ENCODE peak calls at places on chromosome 12, in ten cellular contexts. X, J, R, S, D, N, Y, T, G and I are unnamed samples.

GRCh38 chr12:19800884-19801283 is 361.6 kb downstream of the AEBP2 start:
- DNase-seq in J (no peak), T (no peak), N (no peak), Y (no peak), R (no peak), S (no peak), G (peak; percentile 31), D (peak; percentile 89), X (no peak), I (no peak)

GRCh38 chr12:9933966-9934365 is 1.8 kb upstream of the CLEC2A start:
- DNase-seq in D (no peak), S (no peak), N (no peak), X (peak; percentile 2), Y (no peak), R (no peak), G (no peak), T (no peak), J (no peak), I (no peak)

GRCh38 chr12:7373226-7373625 is 69.4 kb downstream of the ACSM4 start:
- DNase-seq in T (no peak), Y (no peak), S (no peak), N (no peak), G (no peak), R (no peak), D (no peak), X (no peak), J (no peak), I (no peak)

GRCh38 chr12:66232258-66232657 is 43.2 kb downstream of the IRAK3 start:
- DNase-seq in N (no peak), S (peak; percentile 79), X (no peak), Y (no peak), R (no peak), G (no peak), J (no peak), D (no peak), T (no peak), I (no peak)

GRCh38 chr12:64404470-64405446 is 566 bp downstream of the XPOT start:
- DNase-seq in J (peak; percentile 58), S (peak; percentile 82), N (peak; percentile 86), R (no peak), G (peak; percentile 80), X (peak; percentile 91), Y (peak; percentile 34), T (no peak), D (peak; percentile 84), I (peak; percentile 83)

GRCh38 chr12:81588609-81589008 is 170.5 kb downstream of the PPFIA2 start:
- DNase-seq in J (no peak), S (no peak), X (no peak), N (no peak), T (no peak), Y (no peak), D (no peak), G (no peak), R (no peak), I (no peak)

GRCh38 chr12:66661357-66661756 is 17.5 kb downstream of the GRIP1 start:
- DNase-seq in D (no peak), Y (no peak), J (no peak), N (no peak), X (no peak), T (no peak), R (no peak), G (no peak), S (no peak), I (no peak)

GRCh38 chr12:14845350-14845750 is 2.0 kb upstream of the ART4 start:
- DNase-seq in X (peak; percentile 73), R (no peak), Y (no peak), N (peak; percentile 79), G (peak; percentile 65), J (no peak), S (peak; percentile 75), T (peak; percentile 37), D (peak; percentile 41), I (peak; percentile 48)

DNA sequence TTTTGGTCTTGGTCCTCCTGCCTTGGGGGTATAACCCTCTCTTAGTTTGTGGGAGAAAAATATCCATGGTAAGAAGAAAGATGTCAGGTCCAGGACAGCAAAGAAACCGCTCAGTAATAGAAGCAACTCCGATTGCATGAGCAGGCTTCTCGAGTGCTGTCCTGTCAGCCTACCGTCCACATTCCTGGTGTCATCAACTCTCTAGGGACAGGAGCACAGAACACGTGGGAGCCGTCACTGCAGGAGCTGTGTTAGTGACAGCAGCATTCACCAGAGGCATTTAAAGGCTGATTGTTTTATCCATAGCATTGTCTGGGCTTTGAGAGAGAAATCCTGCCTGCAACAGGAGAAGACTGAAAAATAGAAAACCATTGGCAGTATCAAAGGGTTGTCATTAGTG is 244.2 kb downstream of the CACNA1C start:
- DNase-seq in R (no peak), Y (no peak), J (no peak), T (no peak), D (no peak), N (no peak), X (no peak), S (peak; percentile 16), G (no peak), I (no peak)
- H3K27ac ChIP-seq in R (no peak overlapping the region), Y (no peak overlapping the region), J (no peak overlapping the region), T (no peak overlapping the region), D (no peak overlapping the region), N (no peak overlapping the region), X (no peak overlapping the region), S (peak overlapping the region; percentile 80), G (no peak overlapping the region), I (no peak overlapping the region)

GRCh38 chr12:53984901-53985357 is at the start of gene HOXC10:
- DNase-seq in X (peak; percentile 77), Y (peak; percentile 58), N (peak; percentile 99), G (peak; percentile 15), J (peak; percentile 68), T (peak; percentile 93), R (peak; percentile 83), D (peak; percentile 26), S (peak; percentile 95), I (peak; percentile 16)

GRCh38 chr12:53985358-53985899 is 483 bp downstream of the HOXC10 start:
- DNase-seq in D (no peak), T (no peak), R (no peak), J (no peak), N (peak; percentile 67), Y (no peak), G (no peak), X (no peak), S (no peak), I (no peak)

GRCh38 chr12:53986686-53987180 is 1.8 kb downstream of the HOXC10 start:
- DNase-seq in Y (no peak), N (no peak), J (no peak), S (no peak), D (no peak), G (no peak), R (no peak), X (no peak), T (no peak), I (no peak)

GRCh38 chr12:53987748-53988147 is 2.8 kb downstream of the HOXC10 start:
- DNase-seq in D (no peak), Y (no peak), J (no peak), X (no peak), S (no peak), G (no peak), N (no peak), R (no peak), T (no peak), I (no peak)

GRCh38 chr12:53985900-53986685 is 1.1 kb downstream of the HOXC10 start:
- DNase-seq in D (no peak), S (peak; percentile 35), G (no peak), X (no peak), J (no peak), Y (no peak), R (no peak), N (no peak), T (no peak), I (no peak)
- H3K27ac ChIP-seq in D (no peak overlapping the region), S (no peak overlapping the region), G (no peak overlapping the region), X (no peak overlapping the region), J (no peak overlapping the region), Y (no peak overlapping the region), R (no peak overlapping the region), N (peak overlapping the region; percentile 81), T (no peak overlapping the region), I (no peak overlapping the region)

GRCh38 chr12:12266389-12266872 is 413 bp downstream of the LRP6 start:
- DNase-seq in X (peak; percentile 23), N (no peak), Y (no peak), J (peak; percentile 16), D (no peak), G (no peak), S (no peak), R (no peak), T (no peak), I (no peak)

GRCh38 chr12:12265571-12266388 is 1.1 kb downstream of the LRP6 start:
- DNase-seq in T (no peak), Y (no peak), G (peak; percentile 26), N (peak; percentile 62), X (peak; percentile 66), J (no peak), R (no peak), S (peak; percentile 29), D (peak; percentile 59), I (no peak)

GRCh38 chr12:12266873-12267634 is at the start of gene LRP6:
- DNase-seq in Y (peak; percentile 15), R (peak; percentile 94), G (peak; percentile 88), X (peak; percentile 96), D (peak; percentile 94), T (peak; percentile 88), N (peak; percentile 97), S (peak; percentile 89), J (peak; percentile 91), I (peak; percentile 91)

GRCh38 chr12:12263909-12264308 is 2.9 kb downstream of the LRP6 start:
- DNase-seq in R (no peak), S (no peak), X (no peak), T (no peak), Y (no peak), D (no peak), J (no peak), N (no peak), G (no peak), I (no peak)

GRCh38 chr12:12265035-12265434 is 1.8 kb downstream of the LRP6 start:
- DNase-seq in G (no peak), S (no peak), R (no peak), D (no peak), N (no peak), J (no peak), X (no peak), Y (no peak), T (no peak), I (no peak)
- H3K27ac ChIP-seq in G (no peak overlapping the region), S (no peak overlapping the region), R (no peak overlapping the region), D (no peak overlapping the region), N (peak overlapping the region; percentile 100), J (no peak overlapping the region), X (no peak overlapping the region), Y (no peak overlapping the region), T (no peak overlapping the region), I (no peak overlapping the region)

GRCh38 chr12:109771746-109772621 is 58.4 kb downstream of the FAM222A start:
- DNase-seq in J (no peak), N (no peak), G (no peak), T (no peak), S (no peak), D (no peak), R (no peak), X (no peak), Y (no peak), I (no peak)

GRCh38 chr12:109770861-109771670 is 57.4 kb downstream of the FAM222A start:
- DNase-seq in Y (no peak), T (no peak), R (no peak), D (no peak), N (no peak), J (no peak), S (no peak), X (no peak), G (no peak), I (no peak)

GRCh38 chr12:109770104-109770860 is 56.7 kb downstream of the FAM222A start:
- DNase-seq in Y (no peak), S (no peak), N (no peak), J (no peak), D (no peak), R (no peak), X (no peak), T (no peak), G (no peak), I (no peak)

GRCh38 chr12:109773384-109774011 is 59.7 kb downstream of the TRPV4 start:
- DNase-seq in T (no peak), N (no peak), D (no peak), J (no peak), X (no peak), R (no peak), G (no peak), Y (no peak), S (no peak), I (no peak)

GRCh38 chr12:109772622-109773321 is 59.1 kb downstream of the FAM222A start:
- DNase-seq in X (no peak), G (no peak), D (no peak), J (no peak), Y (no peak), T (no peak), N (no peak), R (no peak), S (no peak), I (no peak)
- H3K27ac ChIP-seq in X (no peak overlapping the region), G (no peak overlapping the region), D (no peak overlapping the region), J (no peak overlapping the region), Y (no peak overlapping the region), T (peak overlapping the region; percentile 49), N (no peak overlapping the region), R (no peak overlapping the region), S (no peak overlapping the region), I (no peak overlapping the region)